ENCODE peak calls at places on chromosomes 11 and 22, in six cellular contexts. B is K562, A is aorta, P is cardiac muscle cell, Z is brain microvascular endothelial cell, W is HCT116. Y is an unnamed sample.

GRCh38 chr11:26276798-26277424 is 55.0 kb upstream of the ANO3 start:
- DNase-seq in B (peak; percentile 57), A (no peak), P (peak; percentile 79), Z (peak; percentile 61), W (peak; percentile 21), Y (no peak)

GRCh38 chr11:5690736-5691135 is 1.1 kb downstream of the TRIM22 start:
- DNase-seq in B (peak; percentile 31), A (no peak), P (peak; percentile 46), Z (no peak), W (no peak), Y (no peak)

GRCh38 chr22:48898524-48899377 is 928.9 kb downstream of the BRD1 start:
- DNase-seq in B (no peak), A (no peak), P (no peak), Z (no peak), W (no peak), Y (no peak)

GRCh38 chr11:17387811-17388210 is 648 bp downstream of the KCNJ11 start:
- DNase-seq in B (no peak), A (no peak), P (no peak), Z (no peak), W (no peak), Y (peak; percentile 58)

GRCh38 chr11:94837317-94837716 is 69.2 kb downstream of the AMOTL1 start:
- DNase-seq in B (no peak), A (no peak), P (no peak), Z (no peak), W (no peak), Y (no peak)

GRCh38 chr22:44462246-44463015 is 35.6 kb downstream of the RTL6 start:
- DNase-seq in B (no peak), A (no peak), P (peak; percentile 63), Z (no peak), W (no peak), Y (no peak)

GRCh38 chr11:83583953-83584352 is 297.8 kb upstream of the CCDC90B start:
- DNase-seq in B (no peak), A (no peak), P (peak; percentile 2), Z (peak; percentile 39), W (no peak), Y (no peak)

GRCh38 chr11:122007611-122008071 is 108.4 kb downstream of the BLID start:
- DNase-seq in B (no peak), A (peak; percentile 49), P (peak; percentile 82), Z (no peak), W (no peak), Y (peak; percentile 16)

GRCh38 chr11:9790703-9791102 is 126.8 kb downstream of the SWAP70 start:
- DNase-seq in B (peak; percentile 48), A (no peak), P (no peak), Z (no peak), W (no peak), Y (no peak)

GRCh38 chr11:45182902-45183301 is 36.5 kb downstream of the PRDM11 start:
- DNase-seq in B (peak; percentile 33), A (peak; percentile 50), P (peak; percentile 53), Z (peak; percentile 20), W (peak; percentile 19), Y (no peak)

GRCh38 chr11:121572581-121573059 is 119.9 kb upstream of the SORL1-AS1 start:
- DNase-seq in B (no peak), A (peak; percentile 54), P (no peak), Z (no peak), W (no peak), Y (no peak)

GRCh38 chr11:22666700-22667439 is 459 bp downstream of the GAS2 start:
- DNase-seq in B (no peak), A (peak; percentile 48), P (peak; percentile 54), Z (peak; percentile 20), W (no peak), Y (peak; percentile 81)

GRCh38 chr11:2261436-2262230 is 8.8 kb downstream of the ASCL2 start:
- DNase-seq in B (no peak), A (peak; percentile 26), P (no peak), Z (no peak), W (no peak), Y (no peak)

GRCh38 chr22:39308614-39309363 is 10.6 kb downstream of the RPL3 start:
- DNase-seq in B (peak; percentile 65), A (peak; percentile 90), P (peak; percentile 95), Z (peak; percentile 96), W (peak; percentile 92), Y (peak; percentile 83)

GRCh38 chr11:43576834-43577521 is 103.6 kb upstream of the HSD17B12 start:
- DNase-seq in B (peak; percentile 84), A (peak; percentile 55), P (peak; percentile 62), Z (peak; percentile 43), W (peak; percentile 12), Y (no peak)

GRCh38 chr11:130899106-130899505 is 17.2 kb downstream of the SNX19 start:
- DNase-seq in B (no peak), A (no peak), P (no peak), Z (no peak), W (no peak), Y (no peak)
- H3K36me3 ChIP-seq in B (peaks cover 98% of the 10 kb centered on the region), A (peaks cover 6% of the 10 kb centered on the region), P (peaks cover 58% of the 10 kb centered on the region), Z (peaks cover 42% of the 10 kb centered on the region), W (peaks cover 30% of the 10 kb centered on the region), Y (peaks cover 23% of the 10 kb centered on the region)

GRCh38 chr22:45793161-45793560 is 121.5 kb downstream of the ATXN10 start:
- DNase-seq in B (no peak), A (no peak), P (no peak), Z (no peak), W (no peak), Y (no peak)
- H3K36me3 ChIP-seq in B (no peaks in the 10 kb centered on the region), A (peaks cover 6% of the 10 kb centered on the region), P (peaks cover 3% of the 10 kb centered on the region), Z (peaks cover 4% of the 10 kb centered on the region), W (no peaks in the 10 kb centered on the region), Y (no peaks in the 10 kb centered on the region)

GRCh38 chr22:37930270-37930951 is 23.0 kb downstream of the C22orf23 start:
- DNase-seq in B (no peak), A (no peak), P (peak; percentile 29), Z (no peak), W (no peak), Y (no peak)
- H3K36me3 ChIP-seq in B (peaks cover 23% of the 10 kb centered on the region), A (peaks cover 5% of the 10 kb centered on the region), P (peaks cover 12% of the 10 kb centered on the region), Z (peaks cover 68% of the 10 kb centered on the region), W (peaks cover 20% of the 10 kb centered on the region), Y (peaks cover 7% of the 10 kb centered on the region)

GRCh38 chr11:29713831-29714320 is 303.0 kb downstream of the KCNA4 start:
- DNase-seq in B (no peak), A (no peak), P (no peak), Z (no peak), W (no peak), Y (no peak)
- H3K36me3 ChIP-seq in B (no peaks in the 10 kb centered on the region), A (no peaks in the 10 kb centered on the region), P (no peaks in the 10 kb centered on the region), Z (no peaks in the 10 kb centered on the region), W (no peaks in the 10 kb centered on the region), Y (no peaks in the 10 kb centered on the region)

DNA sequence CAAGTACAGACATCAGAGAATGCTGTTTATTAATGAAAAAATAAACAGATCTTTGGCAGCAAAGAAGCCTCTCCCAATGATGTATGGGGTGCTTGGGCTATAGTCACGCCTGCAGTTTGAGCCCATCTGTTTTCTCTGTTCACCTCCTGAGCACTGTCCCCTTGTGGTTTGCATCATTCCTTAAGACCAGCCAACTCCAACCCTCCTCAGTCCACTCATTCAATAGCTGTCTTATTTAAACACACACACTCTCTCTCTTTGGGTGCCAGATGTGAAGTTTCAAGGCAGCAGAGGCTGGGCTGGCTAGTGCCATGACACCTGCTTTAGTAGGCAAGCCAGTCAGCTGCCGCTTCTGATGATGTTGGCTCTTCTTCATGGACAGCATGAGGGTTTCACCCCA is 58.1 kb downstream of the POLD3 start:
- DNase-seq in B (no peak), A (no peak), P (peak; percentile 13), Z (no peak), W (no peak), Y (peak; percentile 13)
- H3K36me3 ChIP-seq in B (no peaks in the 10 kb centered on the region), A (peaks cover 4% of the 10 kb centered on the region), P (no peaks in the 10 kb centered on the region), Z (no peaks in the 10 kb centered on the region), W (no peaks in the 10 kb centered on the region), Y (no peaks in the 10 kb centered on the region)